ENCODE peak calls at places on chromosomes 2 and 18, in nine cellular contexts. One of them, this sample, is unnamed.

GRCh38 chr18:51448949-51449348 is 251.5 kb upstream of the MEX3C start:
- DNase-seq in dorsolateral prefrontal cortex: no peak
- DNase-seq in bronchial epithelial cell: no peak
- DNase-seq in nephron progenitor cell: no peak
- DNase-seq in OCI-LY7: no peak
- DNase-seq in PC-3: no peak
- DNase-seq in cardiac muscle cell: peak; percentile 55
- DNase-seq in breast epithelium: no peak
- DNase-seq in progenitor cell of endocrine pancreas: no peak
- DNase-seq in this sample: no peak

GRCh38 chr18:48724455-48724854 is 185.6 kb downstream of the CTIF start:
- DNase-seq in dorsolateral prefrontal cortex: no peak
- DNase-seq in bronchial epithelial cell: no peak
- DNase-seq in nephron progenitor cell: no peak
- DNase-seq in OCI-LY7: no peak
- DNase-seq in PC-3: no peak
- DNase-seq in cardiac muscle cell: no peak
- DNase-seq in breast epithelium: no peak
- DNase-seq in progenitor cell of endocrine pancreas: no peak
- DNase-seq in this sample: no peak

GRCh38 chr18:31102020-31102684 is at the start of gene DSC2:
- DNase-seq in dorsolateral prefrontal cortex: peak; percentile 50
- DNase-seq in bronchial epithelial cell: peak; percentile 58
- DNase-seq in nephron progenitor cell: peak; percentile 81
- DNase-seq in OCI-LY7: no peak
- DNase-seq in PC-3: peak; percentile 34
- DNase-seq in cardiac muscle cell: no peak
- DNase-seq in breast epithelium: peak; percentile 55
- DNase-seq in progenitor cell of endocrine pancreas: peak; percentile 68
- DNase-seq in this sample: peak; percentile 41

GRCh38 chr2:230054079-230054478 is 14.6 kb downstream of the SLC16A14 start:
- DNase-seq in dorsolateral prefrontal cortex: no peak
- DNase-seq in bronchial epithelial cell: peak; percentile 86
- DNase-seq in nephron progenitor cell: no peak
- DNase-seq in OCI-LY7: no peak
- DNase-seq in PC-3: peak; percentile 85
- DNase-seq in cardiac muscle cell: peak; percentile 34
- DNase-seq in breast epithelium: no peak
- DNase-seq in progenitor cell of endocrine pancreas: no peak
- DNase-seq in this sample: no peak

GRCh38 chr2:47288864-47289263 is 114.1 kb upstream of the MSH2 start:
- DNase-seq in dorsolateral prefrontal cortex: no peak
- DNase-seq in bronchial epithelial cell: peak; percentile 96
- DNase-seq in nephron progenitor cell: no peak
- DNase-seq in OCI-LY7: no peak
- DNase-seq in PC-3: peak; percentile 52
- DNase-seq in cardiac muscle cell: peak; percentile 70
- DNase-seq in breast epithelium: no peak
- DNase-seq in progenitor cell of endocrine pancreas: no peak
- DNase-seq in this sample: no peak

GRCh38 chr18:13461488-13461887 is 242.9 kb downstream of the LDLRAD4 start:
- DNase-seq in dorsolateral prefrontal cortex: no peak
- DNase-seq in bronchial epithelial cell: no peak
- DNase-seq in nephron progenitor cell: no peak
- DNase-seq in OCI-LY7: no peak
- DNase-seq in PC-3: no peak
- DNase-seq in cardiac muscle cell: no peak
- DNase-seq in breast epithelium: no peak
- DNase-seq in progenitor cell of endocrine pancreas: no peak
- DNase-seq in this sample: no peak

GRCh38 chr2:9212661-9213411 is 6.2 kb downstream of the ASAP2 start:
- DNase-seq in dorsolateral prefrontal cortex: no peak
- DNase-seq in bronchial epithelial cell: no peak
- DNase-seq in nephron progenitor cell: no peak
- DNase-seq in OCI-LY7: no peak
- DNase-seq in PC-3: no peak
- DNase-seq in cardiac muscle cell: peak; percentile 55
- DNase-seq in breast epithelium: no peak
- DNase-seq in progenitor cell of endocrine pancreas: no peak
- DNase-seq in this sample: no peak

GRCh38 chr2:232787806-232788205 is 11.4 kb upstream of the KCNJ13 start:
- DNase-seq in dorsolateral prefrontal cortex: no peak
- DNase-seq in bronchial epithelial cell: no peak
- DNase-seq in nephron progenitor cell: no peak
- DNase-seq in OCI-LY7: no peak
- DNase-seq in PC-3: no peak
- DNase-seq in cardiac muscle cell: no peak
- DNase-seq in breast epithelium: no peak
- DNase-seq in progenitor cell of endocrine pancreas: no peak
- DNase-seq in this sample: no peak

GRCh38 chr2:15797231-15797945 is 143.0 kb upstream of the MYCN start:
- DNase-seq in dorsolateral prefrontal cortex: no peak
- DNase-seq in bronchial epithelial cell: no peak
- DNase-seq in nephron progenitor cell: no peak
- DNase-seq in OCI-LY7: peak; percentile 6
- DNase-seq in PC-3: no peak
- DNase-seq in cardiac muscle cell: no peak
- DNase-seq in breast epithelium: no peak
- DNase-seq in progenitor cell of endocrine pancreas: no peak
- DNase-seq in this sample: no peak

GRCh38 chr2:38037757-38038615 is 38.0 kb downstream of the CYP1B1 start:
- DNase-seq in dorsolateral prefrontal cortex: peak; percentile 56
- DNase-seq in bronchial epithelial cell: peak; percentile 68
- DNase-seq in nephron progenitor cell: peak; percentile 35
- DNase-seq in OCI-LY7: no peak
- DNase-seq in PC-3: no peak
- DNase-seq in cardiac muscle cell: peak; percentile 86
- DNase-seq in breast epithelium: no peak
- DNase-seq in progenitor cell of endocrine pancreas: no peak
- DNase-seq in this sample: no peak

GRCh38 chr2:70368545-70368944 is 66.7 kb upstream of the FAM136A start:
- DNase-seq in dorsolateral prefrontal cortex: no peak
- DNase-seq in bronchial epithelial cell: no peak
- DNase-seq in nephron progenitor cell: no peak
- DNase-seq in OCI-LY7: no peak
- DNase-seq in PC-3: no peak
- DNase-seq in cardiac muscle cell: no peak
- DNase-seq in breast epithelium: no peak
- DNase-seq in progenitor cell of endocrine pancreas: no peak
- DNase-seq in this sample: no peak

GRCh38 chr2:65922794-65923193 is 490.4 kb upstream of the SPRED2 start:
- DNase-seq in dorsolateral prefrontal cortex: no peak
- DNase-seq in bronchial epithelial cell: peak; percentile 56
- DNase-seq in nephron progenitor cell: no peak
- DNase-seq in OCI-LY7: no peak
- DNase-seq in PC-3: peak; percentile 48
- DNase-seq in cardiac muscle cell: peak; percentile 6
- DNase-seq in breast epithelium: no peak
- DNase-seq in progenitor cell of endocrine pancreas: no peak
- DNase-seq in this sample: no peak

GRCh38 chr2:70716951-70717350 is 51.0 kb downstream of the ADD2 start:
- DNase-seq in dorsolateral prefrontal cortex: no peak
- DNase-seq in bronchial epithelial cell: no peak
- DNase-seq in nephron progenitor cell: no peak
- DNase-seq in OCI-LY7: no peak
- DNase-seq in PC-3: no peak
- DNase-seq in cardiac muscle cell: no peak
- DNase-seq in breast epithelium: no peak
- DNase-seq in progenitor cell of endocrine pancreas: no peak
- DNase-seq in this sample: no peak

GRCh38 chr2:211396815-211397214 is 840.4 kb downstream of the CPS1 start:
- DNase-seq in dorsolateral prefrontal cortex: no peak
- DNase-seq in bronchial epithelial cell: no peak
- DNase-seq in nephron progenitor cell: no peak
- DNase-seq in OCI-LY7: peak; percentile 7
- DNase-seq in PC-3: no peak
- DNase-seq in cardiac muscle cell: no peak
- DNase-seq in breast epithelium: no peak
- DNase-seq in progenitor cell of endocrine pancreas: no peak
- DNase-seq in this sample: no peak

GRCh38 chr18:46577546-46577945 is 79.5 kb downstream of the LOXHD1 start:
- DNase-seq in dorsolateral prefrontal cortex: no peak
- DNase-seq in bronchial epithelial cell: no peak
- DNase-seq in nephron progenitor cell: no peak
- DNase-seq in OCI-LY7: no peak
- DNase-seq in PC-3: no peak
- DNase-seq in cardiac muscle cell: no peak
- DNase-seq in breast epithelium: no peak
- DNase-seq in progenitor cell of endocrine pancreas: no peak
- DNase-seq in this sample: no peak

GRCh38 chr2:175441361-175441760 is 259.9 kb upstream of the ATP5MC3 start:
- DNase-seq in dorsolateral prefrontal cortex: no peak
- DNase-seq in bronchial epithelial cell: no peak
- DNase-seq in nephron progenitor cell: no peak
- DNase-seq in OCI-LY7: no peak
- DNase-seq in PC-3: no peak
- DNase-seq in cardiac muscle cell: no peak
- DNase-seq in breast epithelium: no peak
- DNase-seq in progenitor cell of endocrine pancreas: no peak
- DNase-seq in this sample: peak; percentile 4

DNA sequence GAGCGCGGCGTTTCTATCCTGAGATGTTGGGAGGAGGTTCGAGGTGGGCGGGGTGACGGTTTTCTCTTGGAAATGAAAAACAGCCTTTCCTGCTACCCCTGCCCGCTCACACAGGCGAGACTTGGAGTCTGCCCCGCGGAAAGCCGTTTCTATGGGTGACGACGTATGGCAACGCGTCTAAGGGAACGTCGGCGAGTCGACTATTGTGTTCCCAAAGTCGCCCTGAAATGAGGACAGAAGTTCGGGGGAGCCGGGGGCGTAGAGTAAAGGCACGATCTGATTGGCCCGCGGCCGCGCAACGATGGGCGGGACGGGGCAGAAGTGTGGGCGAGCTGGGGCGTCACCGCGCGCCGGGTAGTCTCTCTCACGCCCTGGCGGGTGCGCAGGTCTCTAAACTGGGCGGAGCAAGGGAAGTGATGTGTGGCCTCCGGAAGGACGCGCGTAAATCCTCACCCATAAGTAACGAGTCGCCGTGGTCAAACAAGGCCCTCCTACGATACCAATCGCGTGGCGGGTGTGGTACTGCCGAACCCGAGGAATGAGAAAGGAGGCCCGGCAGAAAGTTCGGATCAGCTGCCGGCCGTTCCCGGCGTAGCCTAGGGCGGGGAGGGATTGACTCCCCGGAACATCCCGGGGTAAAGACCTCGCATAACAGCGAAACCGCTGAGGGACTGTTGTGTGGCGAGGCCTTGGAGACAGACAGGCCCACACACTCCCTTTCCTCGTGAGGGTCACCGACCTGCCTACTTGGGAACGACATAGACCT is 89.6 kb downstream of the FAM161A start:
- DNase-seq in dorsolateral prefrontal cortex: peak; percentile 99
- DNase-seq in bronchial epithelial cell: peak; percentile 96
- DNase-seq in nephron progenitor cell: peak; percentile 90
- DNase-seq in OCI-LY7: peak; percentile 97
- DNase-seq in PC-3: peak; percentile 97
- DNase-seq in cardiac muscle cell: peak; percentile 100
- DNase-seq in breast epithelium: peak; percentile 97
- DNase-seq in progenitor cell of endocrine pancreas: peak; percentile 92
- DNase-seq in this sample: peak; percentile 90
- TF ChIP-seq CTCF in dorsolateral prefrontal cortex: peak; percentile 23
- TF ChIP-seq CTCF in bronchial epithelial cell: no peak
- TF ChIP-seq CTCF in nephron progenitor cell: no peak
- TF ChIP-seq CTCF in OCI-LY7: no peak
- TF ChIP-seq CTCF in PC-3: no peak
- TF ChIP-seq CTCF in cardiac muscle cell: no peak
- TF ChIP-seq CTCF in breast epithelium: no peak
- TF ChIP-seq CTCF in progenitor cell of endocrine pancreas: no peak
- TF ChIP-seq CTCF in this sample: no peak

DNA sequence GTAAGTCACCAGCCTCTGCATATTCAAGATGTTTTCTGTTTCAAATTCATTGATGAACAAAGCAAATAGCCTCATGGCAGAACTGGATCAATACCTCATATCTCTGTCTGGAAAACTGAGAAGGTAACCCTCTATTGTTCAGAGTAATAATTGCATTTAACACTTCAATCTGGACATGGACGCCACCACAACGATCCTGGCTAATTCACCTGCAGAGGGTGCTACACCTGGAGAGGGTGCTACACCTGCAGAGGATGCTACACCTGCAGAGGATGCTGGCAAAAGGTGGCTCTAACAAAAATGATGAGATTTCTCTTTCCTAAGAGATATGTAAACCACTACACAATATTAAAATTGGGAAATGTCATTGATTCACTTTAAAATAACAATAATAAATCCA is 183.1 kb upstream of the HNRNPA3 start:
- DNase-seq in dorsolateral prefrontal cortex: no peak
- DNase-seq in bronchial epithelial cell: peak; percentile 17
- DNase-seq in nephron progenitor cell: no peak
- DNase-seq in OCI-LY7: peak; percentile 2
- DNase-seq in PC-3: peak; percentile 48
- DNase-seq in cardiac muscle cell: no peak
- DNase-seq in breast epithelium: no peak
- DNase-seq in progenitor cell of endocrine pancreas: no peak
- DNase-seq in this sample: no peak
- TF ChIP-seq CTCF in dorsolateral prefrontal cortex: no peak
- TF ChIP-seq CTCF in bronchial epithelial cell: peak; percentile 31
- TF ChIP-seq CTCF in nephron progenitor cell: no peak
- TF ChIP-seq CTCF in OCI-LY7: peak; percentile 62
- TF ChIP-seq CTCF in PC-3: peak; percentile 66
- TF ChIP-seq CTCF in cardiac muscle cell: no peak
- TF ChIP-seq CTCF in breast epithelium: no peak
- TF ChIP-seq CTCF in progenitor cell of endocrine pancreas: peak; percentile 42
- TF ChIP-seq CTCF in this sample: no peak

GRCh38 chr18:67463829-67464228 is 52.7 kb downstream of the DSEL start:
- DNase-seq in dorsolateral prefrontal cortex: no peak
- DNase-seq in bronchial epithelial cell: peak; percentile 12
- DNase-seq in nephron progenitor cell: no peak
- DNase-seq in OCI-LY7: no peak
- DNase-seq in PC-3: peak; percentile 55
- DNase-seq in cardiac muscle cell: peak; percentile 21
- DNase-seq in breast epithelium: no peak
- DNase-seq in progenitor cell of endocrine pancreas: no peak
- DNase-seq in this sample: no peak
- TF ChIP-seq CTCF in dorsolateral prefrontal cortex: peak; percentile 42
- TF ChIP-seq CTCF in bronchial epithelial cell: peak; percentile 35
- TF ChIP-seq CTCF in nephron progenitor cell: no peak
- TF ChIP-seq CTCF in OCI-LY7: no peak
- TF ChIP-seq CTCF in PC-3: peak; percentile 65
- TF ChIP-seq CTCF in cardiac muscle cell: peak; percentile 21
- TF ChIP-seq CTCF in breast epithelium: no peak
- TF ChIP-seq CTCF in progenitor cell of endocrine pancreas: peak; percentile 38
- TF ChIP-seq CTCF in this sample: peak; percentile 34

GRCh38 chr18:77423468-77423867 is 173.8 kb downstream of the GALR1 start:
- DNase-seq in dorsolateral prefrontal cortex: no peak
- DNase-seq in bronchial epithelial cell: no peak
- DNase-seq in nephron progenitor cell: no peak
- DNase-seq in OCI-LY7: no peak
- DNase-seq in PC-3: no peak
- DNase-seq in cardiac muscle cell: no peak
- DNase-seq in breast epithelium: no peak
- DNase-seq in progenitor cell of endocrine pancreas: no peak
- DNase-seq in this sample: no peak

DNA sequence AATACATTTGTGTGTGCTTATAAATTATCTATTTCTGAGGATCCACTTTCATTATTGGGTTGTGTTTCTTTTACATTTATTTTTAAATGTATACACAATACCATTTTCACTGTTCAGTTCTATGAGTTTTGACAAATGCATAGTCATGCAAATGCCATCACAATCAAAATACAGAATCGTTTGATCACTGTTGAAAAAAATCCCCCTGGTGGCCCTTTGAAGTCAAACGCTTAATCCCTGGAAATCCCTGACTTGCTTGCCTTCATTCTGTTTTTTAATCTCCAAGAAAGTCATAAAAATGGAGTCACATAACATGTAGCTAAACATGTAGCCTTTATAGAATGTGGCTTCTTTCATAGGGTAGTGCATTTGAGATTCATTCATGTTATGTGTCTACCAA is 173.3 kb downstream of the GALR1 start:
- DNase-seq in dorsolateral prefrontal cortex: no peak
- DNase-seq in bronchial epithelial cell: no peak
- DNase-seq in nephron progenitor cell: no peak
- DNase-seq in OCI-LY7: no peak
- DNase-seq in PC-3: peak; percentile 4
- DNase-seq in cardiac muscle cell: no peak
- DNase-seq in breast epithelium: no peak
- DNase-seq in progenitor cell of endocrine pancreas: no peak
- DNase-seq in this sample: no peak
- TF ChIP-seq CTCF in dorsolateral prefrontal cortex: no peak
- TF ChIP-seq CTCF in bronchial epithelial cell: no peak
- TF ChIP-seq CTCF in nephron progenitor cell: no peak
- TF ChIP-seq CTCF in OCI-LY7: peak; percentile 12
- TF ChIP-seq CTCF in PC-3: peak; percentile 43
- TF ChIP-seq CTCF in cardiac muscle cell: no peak
- TF ChIP-seq CTCF in breast epithelium: no peak
- TF ChIP-seq CTCF in progenitor cell of endocrine pancreas: peak; percentile 41
- TF ChIP-seq CTCF in this sample: peak; percentile 61

This sample was measured in neural crest cell.